ENCODE peak calls at places on chromosomes 7 and 10, in ten cellular contexts. P is A549, X is GM23338, U is kidney, J is OCI-LY7, I is cardiac muscle cell, C is mesendoderm, Q is SK-N-SH, Y is stomach, G is K562. R is an unnamed sample. For H3K4me1, the result is how much of the 10 kb centered on the place peaks cover.

GRCh38 chr7:73703985-73704639 is 15.4 kb downstream of the STX1A start:
- DNase-seq in X (peak), C (peak), Q (peak), G (peak), U (no peak), Y (peak), I (peak), P (peak), J (peak), R (peak)

GRCh38 chr10:28256776-28257175 is 46.1 kb downstream of the MPP7 start:
- DNase-seq in J (no peak), I (no peak), U (no peak), Q (no peak), G (no peak), C (no peak), P (no peak), X (no peak), Y (no peak), R (no peak)

GRCh38 chr10:36629476-36629875 is 495.9 kb upstream of the ANKRD30A start:
- DNase-seq in Y (no peak), C (no peak), X (no peak), Q (no peak), P (no peak), J (no peak), U (no peak), I (no peak), G (no peak), R (no peak)

GRCh38 chr7:4694653-4695335 is 12.7 kb downstream of the FOXK1 start:
- DNase-seq in X (no peak), P (no peak), Q (no peak), C (no peak), U (peak), Y (no peak), I (peak), J (no peak), G (no peak), R (no peak)

GRCh38 chr10:63698815-63699205 is 177.6 kb downstream of the REEP3 start:
- DNase-seq in X (peak), Q (no peak), Y (no peak), U (no peak), P (no peak), G (no peak), C (no peak), J (no peak), I (peak), R (no peak)

GRCh38 chr7:17646181-17646956 is 293.9 kb downstream of the SNX13 start:
- DNase-seq in I (peak), Q (peak), P (peak), G (no peak), J (no peak), Y (no peak), U (no peak), X (peak), C (no peak), R (no peak)

GRCh38 chr10:92787557-92788152 is 60.7 kb upstream of the EXOC6 start:
- DNase-seq in J (peak), G (no peak), I (no peak), Q (no peak), X (peak), Y (no peak), C (no peak), P (no peak), U (no peak), R (no peak)

GRCh38 chr7:47357863-47358262 is 224.0 kb downstream of the TNS3 start:
- DNase-seq in C (no peak), G (no peak), U (no peak), P (no peak), X (no peak), J (no peak), Q (no peak), I (no peak), Y (no peak), R (peak)

GRCh38 chr7:22841954-22842353 is 19.3 kb upstream of the TOMM7 start:
- DNase-seq in G (no peak), I (no peak), X (peak), P (no peak), U (no peak), C (peak), J (no peak), Y (no peak), Q (no peak), R (no peak)

GRCh38 chr7:33107136-33108066 is 1.8 kb downstream of the RP9 start:
- DNase-seq in Y (peak), Q (peak), P (peak), C (peak), I (peak), J (peak), U (no peak), X (peak), G (peak), R (no peak)

GRCh38 chr7:29038463-29038862 is 80.3 kb upstream of the TRIL start:
- DNase-seq in U (no peak), J (no peak), Q (no peak), C (peak), G (no peak), P (no peak), X (peak), I (peak), Y (no peak), R (no peak)

GRCh38 chr10:19194866-19195265 is 146.3 kb downstream of the MALRD1 start:
- DNase-seq in Q (no peak), Y (no peak), G (no peak), U (no peak), P (no peak), X (no peak), J (no peak), C (no peak), I (no peak), R (no peak)

GRCh38 chr7:4964506-4964905 is 5.5 kb upstream of the MMD2 start:
- DNase-seq in G (no peak), C (no peak), J (no peak), U (no peak), Q (no peak), X (no peak), P (no peak), I (no peak), Y (no peak), R (no peak)

GRCh38 chr10:920450-920849 is 11.1 kb downstream of the LARP4B start:
- DNase-seq in I (no peak), U (no peak), J (no peak), C (no peak), P (no peak), Q (no peak), G (no peak), X (no peak), Y (no peak), R (no peak)
- H3K4me1 ChIP-seq in I (under half), U (under half), J (under half), C (under half), P (under half), Q (under half), G (under half), X (under half), Y (under half), R (under half)

DNA sequence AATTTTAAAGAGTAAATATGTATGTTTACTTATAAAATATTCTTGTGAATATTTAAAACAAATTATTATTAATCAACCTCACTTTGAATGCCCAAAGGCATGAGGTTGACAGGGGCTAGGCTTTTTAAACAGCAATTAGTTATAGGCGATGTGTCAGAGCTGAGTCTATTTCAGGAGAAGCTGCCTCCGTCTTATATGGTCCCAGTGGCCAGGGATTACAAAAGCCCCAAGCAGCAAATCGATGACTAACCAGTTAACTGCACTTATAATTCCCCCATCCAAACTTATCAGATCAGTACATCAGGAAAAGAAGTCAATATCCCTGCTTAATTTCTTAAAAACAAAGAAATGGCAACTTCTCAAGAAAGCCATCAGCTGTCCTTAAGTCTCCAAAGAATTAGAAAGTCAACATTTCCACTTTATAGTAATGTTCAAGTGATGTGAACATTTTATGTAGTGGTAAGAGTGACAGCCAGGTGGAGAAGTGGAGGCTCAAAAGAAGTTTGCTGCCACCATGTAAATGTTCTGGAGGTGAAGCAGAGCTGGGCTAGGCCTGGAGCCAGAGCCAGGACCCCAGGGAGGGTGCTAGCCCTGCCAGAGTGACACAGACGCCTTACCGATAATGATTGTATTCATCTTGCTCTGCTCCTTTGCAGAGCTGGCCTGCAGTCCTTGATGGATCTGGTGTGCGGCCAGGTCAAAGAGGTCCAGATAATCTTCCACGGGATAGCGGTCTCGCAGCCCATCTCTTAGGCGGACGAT is 51.5 kb downstream of the CHST15 start:
- DNase-seq in G (no peak), X (no peak), Q (no peak), C (no peak), I (peak), U (peak), P (no peak), Y (no peak), J (no peak), R (no peak)
- H3K4me1 ChIP-seq in G (under half), X (under half), Q (under half), C (under half), I (under half), U (under half), P (under half), Y (under half), J (under half), R (under half)

GRCh38 chr7:44075296-44076075 is 6.8 kb downstream of the POLM start:
- DNase-seq in X (no peak), Y (no peak), G (no peak), Q (no peak), C (no peak), P (no peak), I (no peak), J (no peak), U (peak), R (no peak)

GRCh38 chr7:44074349-44074695 is 8.0 kb downstream of the POLM start:
- DNase-seq in C (no peak), J (no peak), U (no peak), I (no peak), G (no peak), X (no peak), P (no peak), Q (no peak), Y (no peak), R (no peak)

GRCh38 chr7:44072364-44073231 is 7.2 kb upstream of the PGAM2 start:
- DNase-seq in X (peak), J (peak), P (peak), U (peak), I (peak), Q (peak), C (peak), Y (peak), G (peak), R (no peak)

GRCh38 chr7:44071726-44072363 is 6.5 kb upstream of the PGAM2 start:
- DNase-seq in U (peak), I (no peak), P (no peak), Q (no peak), J (no peak), C (no peak), G (no peak), X (no peak), Y (no peak), R (no peak)

GRCh38 chr7:44073664-44074348 is 8.4 kb upstream of the PGAM2 start:
- DNase-seq in J (no peak), P (no peak), Y (peak), C (peak), G (no peak), U (peak), I (no peak), X (peak), Q (no peak), R (peak)
- H3K4me1 ChIP-seq in J (under half), P (under half), Y (under half), C (under half), G (under half), U (under half), I (under half), X (under half), Q (under half), R (under half)

DNA sequence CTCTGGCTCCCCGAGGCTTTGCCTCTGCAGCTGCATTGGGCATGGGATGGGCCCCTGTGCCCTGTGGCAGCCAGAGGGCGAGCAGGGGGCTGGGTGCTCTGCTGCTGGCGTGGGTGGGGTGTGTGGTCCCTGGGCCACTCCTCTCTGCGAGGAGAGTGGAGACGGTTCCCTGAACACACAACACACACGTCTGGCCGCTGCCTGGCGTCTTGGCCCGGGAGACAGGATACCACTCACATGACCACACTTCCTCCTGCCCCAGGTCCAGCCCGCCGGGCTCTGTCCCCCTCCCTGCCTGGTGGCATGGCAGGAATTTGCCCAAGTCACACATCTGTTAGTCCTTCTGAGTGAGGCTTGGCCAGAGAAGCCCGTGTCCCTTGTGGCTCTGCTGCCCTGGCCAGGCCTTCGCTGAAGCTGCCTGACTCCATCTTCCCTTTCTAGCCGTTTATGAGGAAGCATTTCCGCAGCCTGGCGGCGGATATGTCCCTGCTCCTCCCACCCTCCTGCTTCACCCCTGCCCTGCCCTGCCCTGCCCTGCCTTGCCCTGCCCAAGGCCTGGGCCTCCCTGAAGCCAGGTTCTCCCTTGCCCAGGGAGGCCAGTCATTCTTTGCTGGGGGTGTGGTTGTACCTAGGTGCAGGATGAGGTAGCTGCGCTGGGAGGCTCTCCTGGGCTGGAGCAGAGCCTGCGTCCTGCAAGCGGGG is 3.0 kb downstream of the BRI3 start:
- DNase-seq in Q (peak), U (peak), I (peak), P (peak), G (no peak), Y (peak), C (peak), J (no peak), X (no peak), R (peak)
- H3K4me1 ChIP-seq in Q (under half), U (half or more), I (under half), P (half or more), G (half or more), Y (half or more), C (under half), J (under half), X (under half), R (half or more)